ENCODE peak calls at places on chromosomes 6 and 20, in nine cellular contexts. Y, T, M, K, D, U, W, I and A are unnamed samples.

GRCh38 chr20:37727957-37728634 is 34.3 kb downstream of the CTNNBL1 start:
- DNase-seq in K (no peak), T (peak; percentile 66), D (no peak), I (no peak), Y (no peak), M (no peak), W (no peak), U (no peak), A (peak; percentile 16)

GRCh38 chr6:111030008-111031006 is 48.5 kb downstream of the RPF2 start:
- DNase-seq in W (no peak), K (no peak), T (peak; percentile 45), D (no peak), Y (no peak), M (no peak), I (peak; percentile 50), U (peak; percentile 72), A (peak; percentile 40)

GRCh38 chr6:156582509-156582992 is 194.6 kb upstream of the ARID1B start:
- DNase-seq in U (no peak), K (no peak), W (peak; percentile 22), D (no peak), M (no peak), I (no peak), Y (no peak), T (no peak), A (no peak)

GRCh38 chr6:41712651-41713103 is 22.7 kb downstream of the TFEB start:
- DNase-seq in M (no peak), W (no peak), I (peak; percentile 77), U (peak; percentile 91), D (peak; percentile 54), K (no peak), Y (no peak), T (no peak), A (peak; percentile 51)

GRCh38 chr6:26155066-26155925 is 68.1 kb downstream of the HFE start:
- DNase-seq in D (peak; percentile 62), U (peak; percentile 51), K (peak; percentile 53), T (no peak), Y (peak; percentile 34), W (peak; percentile 28), M (no peak), I (peak; percentile 64), A (peak; percentile 19)

GRCh38 chr6:40352527-40353170 is 234.5 kb downstream of the LRFN2 start:
- DNase-seq in D (no peak), Y (no peak), T (no peak), W (no peak), U (no peak), I (no peak), K (no peak), M (no peak), A (no peak)

GRCh38 chr6:97440590-97441176 is 157.7 kb upstream of the MMS22L start:
- DNase-seq in Y (peak; percentile 75), M (no peak), I (no peak), D (no peak), U (no peak), W (peak; percentile 17), K (peak; percentile 12), T (peak; percentile 63), A (peak; percentile 25)

GRCh38 chr20:63381781-63382431 is 20.8 kb upstream of the CHRNA4 start:
- DNase-seq in I (no peak), M (no peak), D (no peak), U (no peak), Y (peak; percentile 80), W (no peak), T (peak; percentile 3), K (peak; percentile 35), A (no peak)

GRCh38 chr6:134420638-134421181 is 102.8 kb upstream of the SGK1 start:
- DNase-seq in K (no peak), U (no peak), D (no peak), M (no peak), Y (no peak), I (no peak), T (peak; percentile 62), W (peak; percentile 63), A (peak; percentile 90)

GRCh38 chr20:10924628-10925266 is 250.9 kb upstream of the JAG1 start:
- DNase-seq in T (peak; percentile 81), K (no peak), Y (no peak), I (no peak), M (no peak), U (no peak), W (peak; percentile 38), D (no peak), A (peak; percentile 81)

GRCh38 chr6:89032599-89032998 is 48.0 kb upstream of the PNRC1 start:
- DNase-seq in I (no peak), T (no peak), D (no peak), M (no peak), U (no peak), Y (no peak), W (no peak), K (no peak), A (peak; percentile 63)

GRCh38 chr6:125481056-125481455 is 179.3 kb upstream of the HDDC2 start:
- DNase-seq in K (no peak), U (no peak), W (no peak), D (no peak), Y (no peak), I (no peak), M (no peak), T (peak; percentile 31), A (peak; percentile 22)

GRCh38 chr20:25372584-25373336 is 17.9 kb downstream of the ABHD12 start:
- DNase-seq in W (peak; percentile 93), I (no peak), M (no peak), D (no peak), T (peak; percentile 94), Y (no peak), K (no peak), U (no peak), A (peak; percentile 80)

GRCh38 chr20:32642257-32643046 is 31.3 kb downstream of the C20orf203 start:
- DNase-seq in M (no peak), T (no peak), K (peak; percentile 95), W (no peak), U (no peak), Y (no peak), I (no peak), D (no peak), A (no peak)

GRCh38 chr20:32638848-32639247 is 34.9 kb downstream of the C20orf203 start:
- DNase-seq in W (peak; percentile 91), T (peak; percentile 65), U (no peak), K (no peak), Y (peak; percentile 47), D (no peak), I (no peak), M (no peak), A (peak; percentile 25)

GRCh38 chr20:32639284-32639683 is 34.5 kb downstream of the C20orf203 start:
- DNase-seq in U (no peak), K (no peak), Y (no peak), M (no peak), D (no peak), W (no peak), T (no peak), I (no peak), A (no peak)

GRCh38 chr20:32645134-32645533 is 28.6 kb downstream of the C20orf203 start:
- DNase-seq in D (no peak), Y (no peak), U (no peak), T (no peak), M (no peak), I (no peak), K (no peak), W (no peak), A (no peak)

GRCh38 chr20:32641464-32641863 is 32.3 kb downstream of the C20orf203 start:
- DNase-seq in U (no peak), W (no peak), I (no peak), T (no peak), Y (no peak), D (no peak), M (no peak), K (no peak), A (no peak)
- TF ChIP-seq CTCF in U (no peak), W (no peak), I (no peak), T (no peak), Y (no peak), D (no peak), M (no peak), K (no peak), A (no peak)

GRCh38 chr20:45294003-45294368 is 12.7 kb upstream of the RBPJL start:
- DNase-seq in D (no peak), I (no peak), Y (no peak), T (no peak), U (no peak), K (no peak), W (no peak), M (no peak), A (no peak)
- H3K4me3 ChIP-seq in D (no peak overlapping the region), I (peak overlapping the region; percentile 68), Y (no peak overlapping the region), T (peak overlapping the region; percentile 59), U (peak overlapping the region; percentile 53), K (no peak overlapping the region), W (peak overlapping the region; percentile 50), M (peak overlapping the region; percentile 53), A (peak overlapping the region; percentile 66)

GRCh38 chr20:24303393-24303792 is 166.0 kb upstream of the SYNDIG1 start:
- DNase-seq in D (peak; percentile 35), K (no peak), I (no peak), Y (peak; percentile 10), W (no peak), T (peak; percentile 55), U (no peak), M (no peak), A (peak; percentile 40)
- TF ChIP-seq CTCF in D (peak; percentile 14), K (no peak), I (no peak), Y (peak; percentile 22), W (peak; percentile 24), T (peak; percentile 45), U (peak; percentile 10), M (no peak), A (peak; percentile 10)

GRCh38 chr20:31568773-31569162 is 36.3 kb upstream of the ID1 start:
- DNase-seq in W (no peak), T (no peak), I (no peak), D (no peak), K (no peak), M (no peak), Y (no peak), U (no peak), A (no peak)

GRCh38 chr20:31570021-31570463 is 35.0 kb upstream of the ID1 start:
- DNase-seq in W (no peak), Y (no peak), K (no peak), U (no peak), D (no peak), I (no peak), T (no peak), M (no peak), A (no peak)

GRCh38 chr20:31570735-31571617 is 34.1 kb upstream of the ID1 start:
- DNase-seq in U (no peak), W (no peak), K (no peak), M (peak; percentile 78), T (no peak), D (no peak), Y (no peak), I (no peak), A (no peak)

GRCh38 chr20:31568041-31568731 is 36.9 kb upstream of the ID1 start:
- DNase-seq in M (no peak), D (no peak), I (no peak), W (no peak), U (no peak), K (no peak), Y (no peak), T (peak; percentile 71), A (peak; percentile 50)

GRCh38 chr20:31569163-31570020 is 35.7 kb upstream of the ID1 start:
- DNase-seq in K (peak; percentile 66), M (no peak), U (peak; percentile 48), I (peak; percentile 63), Y (peak; percentile 65), T (peak; percentile 53), D (peak; percentile 57), W (peak; percentile 33), A (peak; percentile 57)
- H3K4me3 ChIP-seq in K (no peak overlapping the region), M (no peak overlapping the region), U (no peak overlapping the region), I (no peak overlapping the region), Y (no peak overlapping the region), T (no peak overlapping the region), D (no peak overlapping the region), W (no peak overlapping the region), A (no peak overlapping the region)

GRCh38 chr6:161139766-161140553 is 133.9 kb downstream of the AGPAT4 start:
- DNase-seq in I (no peak), M (no peak), K (peak; percentile 61), U (no peak), Y (no peak), T (no peak), W (no peak), D (no peak), A (no peak)
- TF ChIP-seq CTCF in I (no peak), M (no peak), K (no peak), U (no peak), Y (no peak), T (no peak), W (no peak), D (no peak), A (no peak)